ENCODE peak calls at places on chromosomes 7 and 10, in four cellular contexts. One of them, this sample, is unnamed.

GRCh38 chr10:31620236-31621151 is 301.5 kb downstream of the ZEB1 start:
- DNase-seq in K562: peak
- DNase-seq in H1: peak
- DNase-seq in GM12878: no peak
- DNase-seq in this sample: no peak

GRCh38 chr10:118669020-118669766 is 73.7 kb upstream of the PRLHR start:
- DNase-seq in GM12878: no peak
- DNase-seq in H1: no peak
- DNase-seq in K562: peak
- DNase-seq in this sample: no peak

GRCh38 chr7:109476409-109476808 is 906.7 kb downstream of the DNAJB9 start:
- DNase-seq in H1: no peak
- DNase-seq in GM12878: no peak
- DNase-seq in K562: no peak
- DNase-seq in this sample: no peak

GRCh38 chr7:87450706-87451105 is 24.8 kb downstream of the ABCB4 start:
- DNase-seq in H1: no peak
- DNase-seq in GM12878: no peak
- DNase-seq in K562: no peak
- DNase-seq in this sample: no peak

GRCh38 chr10:63521389-63522128 is at the start of gene REEP3:
- DNase-seq in GM12878: no peak
- DNase-seq in H1: no peak
- DNase-seq in K562: peak
- DNase-seq in this sample: no peak

GRCh38 chr10:78341953-78342614 is 308.4 kb downstream of the RPS24 start:
- DNase-seq in GM12878: no peak
- DNase-seq in H1: no peak
- DNase-seq in K562: no peak
- DNase-seq in this sample: no peak

GRCh38 chr7:44244282-44244681 is 43.5 kb downstream of the YKT6 start:
- DNase-seq in H1: no peak
- DNase-seq in GM12878: no peak
- DNase-seq in K562: peak
- DNase-seq in this sample: no peak

GRCh38 chr7:43077732-43078391 is 34.6 kb upstream of the HECW1 start:
- DNase-seq in GM12878: no peak
- DNase-seq in K562: peak
- DNase-seq in H1: no peak
- DNase-seq in this sample: peak

GRCh38 chr10:12839941-12840611 is 161.4 kb downstream of the CCDC3 start:
- DNase-seq in H1: no peak
- DNase-seq in K562: no peak
- DNase-seq in GM12878: no peak
- DNase-seq in this sample: no peak

GRCh38 chr10:77967611-77968022 is 41.1 kb upstream of the DLG5 start:
- DNase-seq in K562: no peak
- DNase-seq in H1: no peak
- DNase-seq in GM12878: no peak
- DNase-seq in this sample: no peak

GRCh38 chr7:98949336-98950044 is 71.2 kb downstream of the TRRAP start:
- DNase-seq in GM12878: no peak
- DNase-seq in H1: no peak
- DNase-seq in K562: no peak
- DNase-seq in this sample: no peak

GRCh38 chr7:82593780-82594179 is 150.2 kb upstream of the CACNA2D1 start:
- DNase-seq in H1: no peak
- DNase-seq in GM12878: no peak
- DNase-seq in K562: no peak
- DNase-seq in this sample: no peak

GRCh38 chr10:99682032-99682431 is 22.7 kb downstream of the ENTPD7 start:
- DNase-seq in GM12878: no peak
- DNase-seq in K562: no peak
- DNase-seq in H1: no peak
- DNase-seq in this sample: no peak
- H3K27ac ChIP-seq in GM12878: no peak
- H3K27ac ChIP-seq in K562: no peak
- H3K27ac ChIP-seq in H1: no peak
- H3K27ac ChIP-seq in this sample: no peak

DNA sequence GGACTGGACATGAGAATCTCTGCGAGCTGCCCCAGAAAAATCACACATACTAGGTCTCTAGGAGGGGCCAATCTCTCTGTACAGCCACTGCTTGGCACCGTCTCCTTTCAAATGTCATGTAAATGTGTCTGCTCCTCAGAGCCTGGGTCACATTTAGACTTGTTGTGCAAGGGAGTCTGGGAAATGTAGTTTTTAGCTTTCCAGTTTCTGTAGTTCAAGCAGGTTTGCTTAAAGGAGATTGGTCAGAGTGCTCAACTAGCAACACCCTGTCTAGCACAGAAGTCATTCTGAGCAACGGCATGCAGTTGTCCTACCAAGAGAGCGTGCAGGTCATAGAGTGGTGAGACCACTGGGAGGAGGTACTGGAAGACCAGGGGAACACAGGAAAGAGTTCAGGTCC is 60.1 kb downstream of the CHN2 start:
- DNase-seq in GM12878: no peak
- DNase-seq in H1: no peak
- DNase-seq in K562: no peak
- DNase-seq in this sample: no peak
- TF ChIP-seq EGR1 in GM12878: no peak
- TF ChIP-seq EGR1 in H1: no peak
- TF ChIP-seq EGR1 in K562: no peak
- TF ChIP-seq EGR1 in this sample: no peak

GRCh38 chr7:51569176-51569575 is 252.6 kb upstream of the COBL start:
- DNase-seq in H1: no peak
- DNase-seq in GM12878: no peak
- DNase-seq in K562: no peak
- DNase-seq in this sample: no peak

DNA sequence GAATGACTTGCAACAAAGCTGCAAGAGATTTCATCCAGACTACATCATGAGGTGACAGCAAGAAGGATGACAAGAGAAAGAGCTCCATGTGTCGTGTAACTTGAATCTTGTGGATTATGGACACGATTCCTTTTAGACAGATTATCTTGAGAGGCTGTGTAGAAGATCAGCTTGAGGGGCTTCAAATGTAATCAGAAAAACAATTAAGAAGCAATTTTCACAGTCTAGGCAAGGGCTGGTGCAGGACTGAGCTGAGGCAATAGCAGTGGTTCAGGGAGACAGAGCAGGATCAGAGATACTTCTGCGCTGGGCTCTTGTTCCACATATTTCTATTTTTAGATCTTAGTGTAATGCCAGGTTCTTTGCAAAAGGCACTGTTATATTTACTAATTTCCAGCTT is 253.0 kb upstream of the COBL start:
- DNase-seq in GM12878: no peak
- DNase-seq in H1: no peak
- DNase-seq in K562: no peak
- DNase-seq in this sample: no peak
- H3K27ac ChIP-seq in GM12878: no peak
- H3K27ac ChIP-seq in H1: no peak
- H3K27ac ChIP-seq in K562: no peak
- H3K27ac ChIP-seq in this sample: no peak

GRCh38 chr10:6543431-6544005 is 36.6 kb downstream of the PRKCQ start:
- DNase-seq in H1: no peak
- DNase-seq in K562: no peak
- DNase-seq in GM12878: no peak
- DNase-seq in this sample: no peak

GRCh38 chr10:6537704-6538103 is 42.4 kb downstream of the PRKCQ start:
- DNase-seq in K562: no peak
- DNase-seq in H1: no peak
- DNase-seq in GM12878: no peak
- DNase-seq in this sample: no peak

DNA sequence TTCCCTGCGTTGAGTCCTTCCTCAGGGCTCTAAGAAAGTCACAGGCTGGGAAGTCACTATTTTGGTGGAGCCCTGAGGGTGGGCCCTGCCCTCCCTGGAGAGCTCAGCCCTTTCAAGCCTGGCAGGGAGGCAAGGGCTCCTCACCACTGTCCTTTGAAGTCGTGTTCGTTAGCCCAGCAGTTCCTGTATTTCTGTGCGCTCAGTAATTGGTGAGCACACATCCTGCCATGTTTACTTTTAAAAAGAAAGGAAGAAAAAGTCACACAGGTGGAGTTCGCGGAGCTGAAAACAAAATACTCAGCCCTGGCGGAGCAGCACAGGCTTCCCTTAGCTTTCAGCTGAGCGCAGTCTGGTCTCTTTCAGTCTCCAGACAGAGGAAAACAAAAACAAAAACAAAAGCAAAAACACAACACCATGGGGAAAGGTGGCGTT is 37.1 kb downstream of the PRKCQ start:
- DNase-seq in H1: no peak
- DNase-seq in GM12878: no peak
- DNase-seq in K562: no peak
- DNase-seq in this sample: no peak
- TF ChIP-seq EGR1 in H1: no peak
- TF ChIP-seq EGR1 in GM12878: no peak
- TF ChIP-seq EGR1 in K562: no peak
- TF ChIP-seq EGR1 in this sample: no peak

This sample was measured in HCT116.